ENCODE peak calls at places on chromosomes 3 and 15, in seven cellular contexts. R, I, T, A, X, J and D are unnamed samples.

GRCh38 chr3:111539351-111540331 is 2.4 kb upstream of the CD96 start:
- DNase-seq in I (peak), J (peak), A (peak), T (peak), R (peak), X (peak), D (peak)

GRCh38 chr3:123626881-123627280 is 42.0 kb upstream of the HACD2 start:
- DNase-seq in A (no peak), J (no peak), X (no peak), T (no peak), I (no peak), R (no peak), D (no peak)

GRCh38 chr3:151152626-151153025 is 50.4 kb downstream of the GPR171 start:
- DNase-seq in R (no peak), X (no peak), J (peak), I (no peak), A (no peak), T (no peak), D (no peak)

GRCh38 chr15:39887832-39888231 is 32.2 kb downstream of the GPR176 start:
- DNase-seq in I (no peak), X (no peak), J (peak), R (no peak), A (peak), T (peak), D (no peak)

GRCh38 chr3:29605845-29606244 is 325.0 kb downstream of the RBMS3 start:
- DNase-seq in T (peak), X (no peak), J (peak), R (no peak), A (peak), I (no peak), D (no peak)

GRCh38 chr15:80948651-80949292 is 40.8 kb downstream of the MESD start:
- DNase-seq in R (no peak), T (peak), X (no peak), A (no peak), I (no peak), J (no peak), D (no peak)

GRCh38 chr3:197490098-197490497 is 65.7 kb downstream of the BDH1 start:
- DNase-seq in I (no peak), R (no peak), X (no peak), A (peak), T (peak), J (peak), D (no peak)

GRCh38 chr3:97705739-97706138 is 58.8 kb upstream of the ARL6 start:
- DNase-seq in X (no peak), A (no peak), R (no peak), I (no peak), T (no peak), J (no peak), D (no peak)

GRCh38 chr3:66456711-66457173 is 44.1 kb downstream of the LRIG1 start:
- DNase-seq in J (no peak), R (no peak), X (no peak), A (no peak), T (peak), I (no peak), D (no peak)

GRCh38 chr3:178802259-178802658 is 266.0 kb downstream of the KCNMB2 start:
- DNase-seq in J (no peak), A (no peak), X (no peak), T (no peak), I (no peak), R (no peak), D (no peak)

GRCh38 chr15:64452988-64453688 is 7.2 kb upstream of the ZNF609 start:
- DNase-seq in X (no peak), J (peak), T (peak), I (no peak), A (peak), R (no peak), D (no peak)

GRCh38 chr3:139457066-139457465 is 19.2 kb downstream of the RBP2 start:
- DNase-seq in T (no peak), R (no peak), A (no peak), I (no peak), X (no peak), J (no peak), D (no peak)

GRCh38 chr3:152299243-152299976 is 30.7 kb downstream of the MBNL1 start:
- DNase-seq in R (no peak), A (no peak), T (no peak), J (no peak), X (no peak), I (no peak), D (no peak)

GRCh38 chr15:65595960-65596359 is 15.0 kb downstream of the INTS14 start:
- DNase-seq in T (no peak), J (no peak), R (no peak), I (no peak), A (no peak), X (peak), D (peak)

GRCh38 chr3:39752751-39753150 is 56.7 kb upstream of the MYRIP start:
- DNase-seq in I (no peak), X (no peak), J (peak), A (no peak), R (no peak), T (no peak), D (no peak)

GRCh38 chr15:59885832-59886231 is 118.3 kb upstream of the FOXB1 start:
- DNase-seq in T (peak), J (peak), X (no peak), I (peak), A (no peak), R (no peak), D (peak)

GRCh38 chr3:120498947-120499346 is 48.2 kb upstream of the FSTL1 start:
- DNase-seq in X (no peak), T (peak), A (peak), I (peak), R (no peak), J (peak), D (no peak)

GRCh38 chr3:8663177-8664061 is 18.8 kb upstream of the SSUH2 start:
- DNase-seq in R (no peak), X (peak), I (peak), A (peak), T (peak), J (peak), D (peak)

GRCh38 chr3:61111764-61112163 is 139.5 kb downstream of the FHIT start:
- DNase-seq in R (no peak), T (no peak), I (no peak), X (no peak), A (no peak), J (no peak), D (no peak)

GRCh38 chr3:180962530-180962929 is 27.0 kb downstream of the DNAJC19 start:
- DNase-seq in X (no peak), R (no peak), T (no peak), J (no peak), A (no peak), I (no peak), D (no peak)

GRCh38 chr3:149437710-149438109 is 36.8 kb upstream of the TM4SF4 start:
- DNase-seq in T (no peak), R (no peak), X (no peak), I (no peak), J (no peak), A (no peak), D (no peak)

DNA sequence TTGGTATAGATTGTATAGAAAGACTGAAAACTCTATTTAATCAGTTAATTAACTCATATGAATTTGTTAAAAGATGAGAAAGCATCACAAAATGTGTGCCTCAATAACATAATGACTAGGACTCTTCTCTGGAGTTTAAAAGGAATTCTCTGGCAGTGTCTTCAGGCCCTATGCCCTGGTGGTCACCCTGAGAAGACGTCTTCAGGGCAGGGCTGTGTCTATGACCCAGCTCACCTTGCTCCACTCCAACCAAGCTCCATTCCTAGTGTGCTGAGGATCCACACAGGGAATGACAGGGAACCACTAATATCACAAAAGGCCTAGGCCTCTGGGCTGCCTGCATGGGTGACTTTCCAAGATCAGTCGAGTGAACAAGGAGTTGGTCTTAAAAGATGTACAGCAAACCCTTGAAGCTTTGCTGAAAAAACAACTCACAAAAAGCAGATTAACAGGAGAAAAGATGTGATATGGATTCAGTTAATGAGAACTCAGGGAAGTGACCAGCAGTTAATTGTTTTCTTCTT is 156.6 kb downstream of the SNRK start:
- DNase-seq in X (no peak), R (no peak), A (no peak), J (no peak), I (no peak), T (no peak), D (no peak)
- TF ChIP-seq CTCF in X (peak), R (no peak), A (no peak), J (no peak), I (no peak), T (no peak), D (no peak)

DNA sequence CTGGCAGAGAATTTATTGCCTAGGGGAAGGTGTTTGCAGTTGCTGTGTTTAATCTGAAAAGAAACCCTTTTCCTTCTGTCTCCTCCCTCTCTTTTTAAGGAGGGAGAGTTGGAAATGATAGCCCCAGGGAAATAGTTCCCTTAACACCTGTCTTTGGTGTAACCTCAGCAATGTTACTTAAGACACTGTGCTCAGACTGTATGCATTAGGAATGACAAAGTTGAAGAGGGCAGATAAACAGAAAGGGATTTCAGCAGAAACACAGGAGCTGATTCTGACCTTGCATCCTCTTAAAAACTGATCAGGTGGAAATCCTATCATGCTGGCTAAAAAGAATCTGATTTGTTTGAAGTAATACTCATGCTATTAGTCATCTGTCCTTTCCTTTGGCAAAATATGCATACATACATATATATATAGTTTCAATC is 125.5 kb downstream of the TP63 start:
- DNase-seq in A (no peak), T (no peak), I (no peak), R (no peak), J (no peak), X (no peak), D (no peak)
- TF ChIP-seq CTCF in A (no peak), T (no peak), I (no peak), R (no peak), J (no peak), X (no peak), D (no peak)

DNA sequence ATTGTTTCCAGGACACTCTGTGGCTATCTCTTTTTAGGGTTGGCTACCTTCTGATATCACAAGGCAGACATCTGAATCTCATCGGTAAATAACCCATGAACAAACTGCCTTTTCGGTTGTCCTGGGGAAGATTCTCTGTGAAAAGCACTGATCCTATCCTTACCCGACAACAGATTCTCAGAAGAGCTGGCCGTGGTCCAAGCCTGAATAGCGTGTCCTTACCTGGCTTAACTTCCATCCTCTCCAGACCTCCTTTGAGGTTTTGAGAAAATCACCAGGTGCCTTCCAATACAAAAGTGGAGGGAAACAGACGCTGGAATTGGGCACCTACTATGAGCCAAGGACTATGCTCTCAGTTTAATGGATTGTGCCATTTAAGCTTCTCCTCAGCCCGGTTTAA is 87.4 kb upstream of the ARHGEF3 start:
- DNase-seq in A (no peak), T (no peak), I (no peak), R (no peak), X (no peak), J (no peak), D (no peak)
- TF ChIP-seq CTCF in A (no peak), T (no peak), I (no peak), R (no peak), X (no peak), J (no peak), D (no peak)

GRCh38 chr3:107413264-107413663 is 36.0 kb downstream of the CCDC54 start:
- DNase-seq in A (no peak), J (no peak), I (no peak), X (peak), R (no peak), T (no peak), D (no peak)
- TF ChIP-seq CTCF in A (no peak), J (no peak), I (no peak), X (no peak), R (no peak), T (no peak), D (no peak)

GRCh38 chr3:156379327-156379726 is 175.6 kb downstream of the SSR3 start:
- DNase-seq in A (no peak), I (no peak), J (no peak), T (no peak), R (no peak), X (no peak), D (no peak)
- TF ChIP-seq CTCF in A (no peak), I (no peak), J (no peak), T (no peak), R (no peak), X (no peak), D (no peak)

DNA sequence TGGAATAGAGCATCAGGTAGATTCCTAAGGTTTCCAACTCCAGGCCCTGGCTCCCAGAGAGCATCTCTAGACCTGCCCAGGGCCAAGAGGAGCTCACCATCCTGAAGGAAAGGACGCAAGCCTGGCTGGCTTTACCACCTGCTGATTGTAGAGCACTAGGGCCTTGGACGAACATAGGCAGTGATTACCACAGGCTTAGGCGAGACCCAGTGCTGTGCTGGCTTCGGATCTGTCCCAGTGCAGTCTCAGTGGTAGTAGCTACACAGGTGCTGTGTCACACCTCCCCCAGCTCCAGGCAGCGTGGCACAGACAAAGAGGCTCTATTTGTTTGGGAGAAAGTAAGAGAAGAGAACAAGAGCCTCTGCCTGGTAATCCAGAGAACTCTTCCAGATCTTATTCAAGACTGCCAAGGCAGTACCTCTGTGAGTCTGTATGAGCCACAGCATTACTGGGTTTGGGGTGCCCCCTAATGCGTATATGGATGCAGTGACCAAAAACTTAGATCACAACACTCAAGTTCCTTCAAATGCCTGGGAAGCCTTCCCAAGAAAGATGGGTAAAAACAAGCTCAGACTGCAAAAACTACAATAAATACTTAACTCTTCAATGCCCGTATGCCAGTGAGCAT is 25.4 kb downstream of the ISG20 start:
- DNase-seq in A (no peak), R (peak), J (no peak), I (no peak), T (no peak), X (no peak), D (no peak)
- TF ChIP-seq CTCF in A (no peak), R (peak), J (no peak), I (peak), T (no peak), X (no peak), D (no peak)